ENCODE peak calls at places on chromosomes 2 and 18, in seven cellular contexts. T is NCI-H1092 treated with DMSO at 0.1 percent for 48 hours, W is HCT116, X is ELR, H is amygdala, K is left cardiac atrium, Z is GM23248. C is an unnamed sample.

GRCh38 chr18:26902296-26902695 is 36.8 kb upstream of the AQP4 start:
- DNase-seq in T (no peak), W (no peak), X (no peak), H (peak), K (no peak), Z (no peak), C (no peak)

GRCh38 chr2:218329826-218330651 is 26.6 kb upstream of the CATIP start:
- DNase-seq in T (no peak), W (no peak), X (no peak), H (peak), K (no peak), Z (no peak), C (no peak)

GRCh38 chr2:26299488-26300092 is 46.4 kb upstream of the SELENOI start:
- DNase-seq in T (no peak), W (no peak), X (peak), H (no peak), K (no peak), Z (peak), C (no peak)

GRCh38 chr2:208175843-208176160 is 12.4 kb upstream of the CRYGA start:
- DNase-seq in T (no peak), W (no peak), X (no peak), H (no peak), K (no peak), Z (no peak), C (no peak)

GRCh38 chr18:56910967-56911366 is 235.9 kb upstream of the BOD1L2 start:
- DNase-seq in T (peak), W (no peak), X (no peak), H (no peak), K (no peak), Z (no peak), C (no peak)

GRCh38 chr2:21643180-21643579 is 519.4 kb downstream of the TDRD15 start:
- DNase-seq in T (no peak), W (no peak), X (no peak), H (no peak), K (no peak), Z (no peak), C (no peak)

GRCh38 chr2:102603904-102604303 is 15.4 kb upstream of the SLC9A2 start:
- DNase-seq in T (no peak), W (no peak), X (no peak), H (no peak), K (no peak), Z (no peak), C (no peak)

GRCh38 chr2:42110287-42110973 is 58.7 kb upstream of the EML4 start:
- DNase-seq in T (no peak), W (no peak), X (no peak), H (no peak), K (no peak), Z (peak), C (no peak)

GRCh38 chr2:133844214-133844892 is 276.1 kb upstream of the NCKAP5 start:
- DNase-seq in T (peak), W (peak), X (peak), H (peak), K (peak), Z (peak), C (no peak)

GRCh38 chr18:75694292-75694691 is 266.8 kb upstream of the SMIM21 start:
- DNase-seq in T (no peak), W (no peak), X (no peak), H (no peak), K (no peak), Z (no peak), C (no peak)

GRCh38 chr2:200698217-200698616 is 112.4 kb downstream of the AOX1 start:
- DNase-seq in T (no peak), W (no peak), X (no peak), H (no peak), K (no peak), Z (no peak), C (no peak)

GRCh38 chr2:104853926-104854506 is at the start of gene POU3F3:
- DNase-seq in T (peak), W (no peak), X (no peak), H (peak), K (peak), Z (peak), C (peak)

GRCh38 chr2:1606421-1607235 is 137.7 kb downstream of the PXDN start:
- DNase-seq in T (no peak), W (no peak), X (no peak), H (no peak), K (no peak), Z (no peak), C (no peak)

GRCh38 chr2:96549466-96549785 is 12.9 kb downstream of the ARID5A start:
- DNase-seq in T (no peak), W (no peak), X (no peak), H (no peak), K (no peak), Z (no peak), C (no peak)

GRCh38 chr18:29660777-29661176 is 1381.8 kb downstream of the DSC3 start:
- DNase-seq in T (no peak), W (no peak), X (no peak), H (no peak), K (no peak), Z (no peak), C (no peak)

GRCh38 chr18:5885337-5885736 is 10.0 kb downstream of the TMEM200C start:
- DNase-seq in T (no peak), W (no peak), X (no peak), H (no peak), K (no peak), Z (no peak), C (no peak)

GRCh38 chr2:241692448-241692847 is 5.8 kb upstream of the DTYMK start:
- DNase-seq in T (no peak), W (no peak), X (peak), H (no peak), K (no peak), Z (peak), C (no peak)

GRCh38 chr2:188303363-188304031 is 11.8 kb downstream of the GULP1 start:
- DNase-seq in T (no peak), W (no peak), X (peak), H (no peak), K (no peak), Z (peak), C (no peak)

GRCh38 chr2:64626963-64627760 is 26.6 kb downstream of the SERTAD2 start:
- DNase-seq in T (peak), W (no peak), X (no peak), H (peak), K (no peak), Z (no peak), C (peak)

GRCh38 chr2:168722592-168722991 is 79.8 kb upstream of the NOSTRIN start:
- DNase-seq in T (no peak), W (no peak), X (peak), H (no peak), K (peak), Z (peak), C (no peak)

GRCh38 chr2:9310390-9310789 is 103.8 kb downstream of the ASAP2 start:
- DNase-seq in T (no peak), W (no peak), X (peak), H (no peak), K (peak), Z (peak), C (peak)

GRCh38 chr2:177239934-177240600 is 24.5 kb downstream of the NFE2L2 start:
- DNase-seq in T (no peak), W (no peak), X (peak), H (peak), K (no peak), Z (peak), C (no peak)

GRCh38 chr2:208983476-208983875 is 440.4 kb upstream of the MAP2 start:
- DNase-seq in T (no peak), W (no peak), X (no peak), H (no peak), K (no peak), Z (no peak), C (no peak)

GRCh38 chr2:67899187-67899586 is 163.6 kb downstream of the C1D start:
- DNase-seq in T (no peak), W (no peak), X (no peak), H (no peak), K (no peak), Z (no peak), C (no peak)

GRCh38 chr2:189214484-189214883 is 34.9 kb upstream of the COL5A2 start:
- DNase-seq in T (no peak), W (no peak), X (no peak), H (no peak), K (no peak), Z (no peak), C (no peak)

GRCh38 chr2:219060821-219061791 is at the start of gene IHH:
- DNase-seq in T (no peak), W (no peak), X (peak), H (no peak), K (no peak), Z (peak), C (no peak)

GRCh38 chr2:133571249-133571648 is 3.0 kb upstream of the NCKAP5 start:
- DNase-seq in T (no peak), W (no peak), X (no peak), H (no peak), K (no peak), Z (no peak), C (no peak)

GRCh38 chr2:9364791-9365497 is 58.4 kb downstream of the ITGB1BP1 start:
- DNase-seq in T (no peak), W (no peak), X (no peak), H (no peak), K (no peak), Z (peak), C (no peak)